ENCODE peak calls at places on chromosomes 1 and 21, in ten cellular contexts. R is K562; F is transverse colon; M is GM06990; U is neural progenitor cell; N is GM23248; T is CD8-positive, alpha-beta T cell; B is adipocyte; E is DND-41; L is fibroblast of villous mesenchyme. G is an unnamed sample.

GRCh38 chr21:45833437-45833836 is 148.1 kb upstream of the COL6A1 start:
- DNase-seq in T (no peak), R (no peak), F (no peak), L (no peak), U (no peak), M (no peak), N (peak), E (no peak), B (no peak), G (no peak)

GRCh38 chr1:8002329-8003320 is 23.5 kb downstream of the ERRFI1 start:
- DNase-seq in R (no peak), L (peak), F (no peak), E (no peak), M (no peak), U (no peak), N (no peak), B (peak), T (no peak), G (no peak)

GRCh38 chr1:8816306-8816705 is 1.1 kb downstream of the RERE start:
- DNase-seq in R (no peak), N (peak), M (peak), U (no peak), F (no peak), T (no peak), B (peak), L (peak), E (no peak), G (no peak)

GRCh38 chr1:19038096-19038495 is 81.6 kb upstream of the IFFO2 start:
- DNase-seq in E (no peak), F (no peak), L (no peak), M (no peak), T (no peak), R (no peak), B (no peak), N (no peak), U (no peak), G (no peak)

GRCh38 chr1:182601926-182602325 is 2.3 kb downstream of the RGS16 start:
- DNase-seq in M (no peak), U (no peak), B (no peak), R (no peak), E (no peak), L (no peak), T (no peak), F (no peak), N (no peak), G (no peak)

GRCh38 chr1:221829327-221830011 is 87.6 kb upstream of the DUSP10 start:
- DNase-seq in M (no peak), L (peak), B (peak), F (no peak), U (no peak), N (peak), E (no peak), T (peak), R (no peak), G (peak)

GRCh38 chr1:32285658-32286057 is 6.2 kb upstream of the HDAC1 start:
- DNase-seq in N (no peak), E (no peak), U (no peak), R (no peak), F (no peak), L (no peak), B (no peak), M (no peak), T (no peak), G (no peak)

GRCh38 chr1:22050330-22050729 is 2.2 kb upstream of the CDC42 start:
- DNase-seq in U (no peak), L (no peak), N (no peak), E (no peak), F (no peak), B (no peak), T (no peak), R (no peak), M (no peak), G (no peak)

GRCh38 chr21:25323356-25323949 is 283.8 kb downstream of the MRPL39 start:
- DNase-seq in U (no peak), E (no peak), R (no peak), N (no peak), M (no peak), B (no peak), F (no peak), T (no peak), L (no peak), G (no peak)

GRCh38 chr1:247639381-247639981 is 34.1 kb downstream of the OR2G3 start:
- DNase-seq in T (no peak), B (no peak), U (peak), L (peak), R (peak), F (peak), E (no peak), M (peak), N (peak), G (no peak)

GRCh38 chr1:164813781-164814180 is 254.8 kb downstream of the PBX1 start:
- DNase-seq in B (no peak), R (no peak), N (no peak), U (no peak), T (no peak), M (no peak), F (no peak), E (no peak), L (no peak), G (no peak)

GRCh38 chr21:43727571-43728466 is 8.9 kb downstream of the PDXK start:
- DNase-seq in L (peak), R (no peak), U (no peak), E (no peak), N (peak), T (no peak), B (peak), M (no peak), F (no peak), G (no peak)

GRCh38 chr1:208025036-208025435 is 114.1 kb upstream of the CD34 start:
- DNase-seq in U (no peak), F (no peak), T (no peak), M (no peak), B (peak), R (no peak), N (peak), L (no peak), E (no peak), G (no peak)

GRCh38 chr1:151584278-151584677 is 27.6 kb upstream of the SNX27 start:
- DNase-seq in M (no peak), U (no peak), E (no peak), B (no peak), T (no peak), N (no peak), R (no peak), L (no peak), F (peak), G (no peak)

GRCh38 chr1:209405183-209405823 is 178.2 kb upstream of the CAMK1G start:
- DNase-seq in M (no peak), R (no peak), U (no peak), F (no peak), L (peak), B (peak), T (no peak), E (no peak), N (peak), G (peak)

GRCh38 chr1:2351723-2352122 is 39.6 kb downstream of the MORN1 start:
- DNase-seq in R (no peak), F (no peak), N (no peak), M (no peak), L (no peak), T (no peak), U (no peak), E (no peak), B (no peak), G (no peak)

GRCh38 chr1:56676571-56677035 is 31.5 kb downstream of the PRKAA2 start:
- DNase-seq in E (no peak), L (peak), M (no peak), U (no peak), R (no peak), T (no peak), N (peak), F (no peak), B (peak), G (peak)

GRCh38 chr1:55127827-55128343 is 87.3 kb downstream of the USP24 start:
- DNase-seq in L (peak), R (no peak), M (peak), B (peak), E (no peak), N (peak), T (no peak), U (no peak), F (no peak), G (peak)

GRCh38 chr1:41758490-41758889 is 160.2 kb downstream of the HIVEP3 start:
- DNase-seq in N (peak), E (no peak), L (no peak), U (no peak), B (peak), R (no peak), T (no peak), M (no peak), F (no peak), G (no peak)

GRCh38 chr1:119492763-119493162 is 14.2 kb upstream of the HSD3B1 start:
- DNase-seq in T (no peak), F (no peak), B (no peak), E (no peak), L (no peak), R (no peak), M (no peak), N (no peak), U (no peak), G (no peak)

GRCh38 chr1:76949503-76949902 is 82.2 kb downstream of the ST6GALNAC5 start:
- DNase-seq in M (no peak), T (no peak), F (no peak), B (peak), R (no peak), N (peak), L (peak), E (no peak), U (no peak), G (no peak)

GRCh38 chr1:113223040-113223439 is 150.0 kb downstream of the LRIG2 start:
- DNase-seq in U (no peak), T (no peak), R (no peak), N (no peak), B (no peak), L (no peak), F (no peak), M (no peak), E (no peak), G (no peak)

GRCh38 chr1:156805766-156806511 is 10.7 kb downstream of the SH2D2A start:
- DNase-seq in T (no peak), M (no peak), R (no peak), B (peak), L (peak), F (peak), E (no peak), U (no peak), N (peak), G (peak)

GRCh38 chr1:241475688-241476087 is 43.9 kb downstream of the FH start:
- DNase-seq in M (no peak), R (no peak), E (no peak), T (no peak), F (no peak), B (no peak), U (no peak), L (no peak), N (peak), G (no peak)

GRCh38 chr1:59298710-59299346 is 1.9 kb downstream of the FGGY start:
- DNase-seq in F (no peak), L (peak), U (no peak), N (peak), E (no peak), R (no peak), M (no peak), B (no peak), T (no peak), G (no peak)

GRCh38 chr1:59295603-59296002 is 1.3 kb upstream of the FGGY start:
- DNase-seq in N (no peak), B (no peak), M (no peak), E (no peak), T (no peak), R (no peak), L (no peak), F (no peak), U (no peak), G (no peak)

GRCh38 chr1:59294423-59294822 is 2.5 kb upstream of the FGGY start:
- DNase-seq in F (no peak), B (no peak), R (no peak), U (no peak), T (no peak), N (no peak), L (no peak), E (no peak), M (no peak), G (no peak)

GRCh38 chr1:59296358-59297256 is at the start of gene FGGY:
- DNase-seq in E (peak), R (peak), L (peak), M (peak), T (peak), B (peak), F (peak), N (peak), U (peak), G (peak)

GRCh38 chr1:59298178-59298583 is 1.3 kb downstream of the FGGY start:
- DNase-seq in R (peak), M (no peak), N (peak), F (no peak), T (no peak), L (no peak), E (no peak), U (no peak), B (no peak), G (no peak)
- H3K4me3 ChIP-seq in R (no peak), M (no peak), N (peak), F (no peak), T (no peak), L (no peak), E (no peak), U (no peak), B (peak), G (no peak)

DNA sequence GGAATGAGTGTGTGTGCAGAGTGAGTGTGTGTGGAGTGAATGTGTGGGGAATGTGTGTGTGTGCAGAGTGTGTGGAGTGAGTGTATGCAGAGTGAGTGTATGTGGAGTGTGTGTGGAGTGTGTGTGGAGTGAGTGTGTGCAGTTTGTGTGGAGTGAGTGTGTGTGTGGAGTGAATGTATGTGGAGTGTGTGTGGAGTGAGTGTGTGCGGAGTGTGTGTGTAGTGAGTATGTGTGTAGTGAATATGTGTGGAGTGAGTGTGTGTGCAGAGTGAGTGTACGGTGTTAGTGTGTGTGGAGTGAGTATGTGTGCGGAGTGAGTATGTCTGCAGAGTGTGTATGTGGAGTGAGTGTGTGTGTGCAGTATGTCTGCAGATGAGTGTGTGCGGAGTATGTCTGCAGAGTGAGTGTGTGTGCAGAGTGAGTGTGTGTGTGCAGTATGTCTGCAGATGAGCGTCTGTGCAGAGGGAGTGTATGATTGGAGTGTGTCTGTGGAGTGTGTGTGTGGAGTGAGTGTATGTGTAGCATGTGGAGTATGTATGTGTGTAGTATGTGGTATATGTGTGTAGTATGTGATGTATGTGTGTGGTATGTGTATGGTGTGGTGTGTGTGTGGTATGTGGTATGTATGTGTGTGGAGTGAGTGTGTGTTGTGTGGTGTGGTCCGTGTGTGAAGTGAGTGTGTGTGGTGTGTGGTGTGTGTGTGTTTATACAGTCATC is 59.7 kb upstream of the CLDN14 start:
- DNase-seq in L (no peak), M (no peak), B (no peak), U (no peak), E (no peak), N (no peak), R (no peak), T (no peak), F (no peak), G (no peak)
- H3K4me3 ChIP-seq in L (no peak), M (no peak), B (no peak), U (no peak), E (no peak), N (no peak), R (no peak), T (no peak), F (no peak), G (no peak)

DNA sequence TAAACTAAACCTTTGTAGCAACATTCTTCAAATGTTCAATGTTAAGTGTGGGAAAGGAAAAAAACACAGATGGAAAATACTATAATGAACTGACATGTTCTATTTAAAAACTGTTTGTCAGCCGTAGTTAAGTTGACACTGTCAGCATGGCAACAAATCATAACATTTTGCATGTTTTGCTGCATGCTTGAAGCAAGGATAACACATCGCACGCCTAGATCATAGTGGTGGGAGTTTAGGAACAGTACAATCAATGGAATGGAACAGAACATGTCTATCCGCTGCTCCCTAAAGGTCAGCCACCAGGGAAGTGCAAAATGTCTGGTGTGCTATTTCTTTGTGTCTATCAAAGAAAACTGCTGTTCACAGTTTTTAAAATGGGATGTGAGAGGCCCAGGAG is 62.5 kb upstream of the ESRRG start:
- DNase-seq in E (no peak), T (no peak), F (no peak), N (no peak), M (no peak), L (no peak), R (no peak), U (no peak), B (no peak), G (no peak)
- H3K4me3 ChIP-seq in E (no peak), T (no peak), F (no peak), N (no peak), M (no peak), L (no peak), R (no peak), U (no peak), B (no peak), G (no peak)

DNA sequence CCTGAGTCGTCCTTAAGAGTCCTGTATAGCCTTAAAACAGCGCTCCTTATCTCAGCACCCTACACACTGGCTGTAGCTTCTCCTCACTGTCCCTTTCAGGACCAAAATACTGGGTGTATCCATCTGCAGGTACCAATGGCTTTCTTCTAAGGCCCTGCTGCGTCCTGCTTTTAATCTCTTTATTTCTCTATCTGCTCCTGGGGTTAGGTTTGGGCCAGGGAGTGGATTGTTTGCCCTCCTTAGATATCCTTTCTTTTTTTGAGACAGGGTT is 12.1 kb downstream of the IL6R start:
- DNase-seq in M (no peak), F (no peak), U (no peak), E (no peak), N (no peak), T (no peak), L (no peak), R (no peak), B (no peak), G (no peak)
- H3K4me3 ChIP-seq in M (no peak), F (no peak), U (no peak), E (no peak), N (no peak), T (no peak), L (no peak), R (no peak), B (no peak), G (no peak)

G was measured in AG04450.